ENCODE peak calls at places on chromosome 20, in five cellular contexts. N is OCI-LY7, R is WERI-Rb-1, B is cardiac muscle cell, F is bronchial epithelial cell. V is an unnamed sample.

GRCh38 chr20:43309266-43309665 is 119.6 kb upstream of the PTPRT start:
- DNase-seq in N (no peak), R (no peak), B (no peak), F (no peak), V (no peak)

GRCh38 chr20:15033269-15033668 is 695.9 kb upstream of the FLRT3 start:
- DNase-seq in N (no peak), R (no peak), B (no peak), F (no peak), V (no peak)

GRCh38 chr20:62887860-62888239 is 26.2 kb upstream of the TCFL5 start:
- DNase-seq in N (no peak), R (no peak), B (no peak), F (no peak), V (no peak)

GRCh38 chr20:46544576-46544975 is 5.9 kb downstream of the OCSTAMP start:
- DNase-seq in N (no peak), R (no peak), B (peak; percentile 38), F (peak; percentile 4), V (no peak)

GRCh38 chr20:59988141-59988540 is 29.9 kb downstream of the CDH26 start:
- DNase-seq in N (no peak), R (no peak), B (no peak), F (peak; percentile 63), V (no peak)

GRCh38 chr20:58971429-58971828 is 9.6 kb upstream of the NELFCD start:
- DNase-seq in N (no peak), R (no peak), B (no peak), F (no peak), V (no peak)

GRCh38 chr20:6395695-6396094 is 272.9 kb upstream of the FERMT1 start:
- DNase-seq in N (no peak), R (no peak), B (peak; percentile 42), F (peak; percentile 61), V (peak; percentile 6)

GRCh38 chr20:45911486-45912343 is at the start of gene PLTP:
- DNase-seq in N (no peak), R (peak; percentile 78), B (peak; percentile 86), F (no peak), V (peak; percentile 77)

GRCh38 chr20:42612262-42612661 is 577.4 kb downstream of the PTPRT start:
- DNase-seq in N (no peak), R (no peak), B (no peak), F (no peak), V (no peak)

GRCh38 chr20:9838035-9838377 is 870 bp downstream of the PAK5 start:
- DNase-seq in N (no peak), R (no peak), B (no peak), F (peak; percentile 1), V (no peak)

GRCh38 chr20:48761023-48761785 is 66.6 kb downstream of the PREX1 start:
- DNase-seq in N (peak; percentile 56), R (no peak), B (no peak), F (no peak), V (no peak)

GRCh38 chr20:58763076-58763475 is 70.5 kb downstream of the NPEPL1 start:
- DNase-seq in N (no peak), R (no peak), B (no peak), F (no peak), V (no peak)

GRCh38 chr20:39291301-39291700 is 329.2 kb downstream of the DHX35 start:
- DNase-seq in N (no peak), R (no peak), B (no peak), F (no peak), V (peak; percentile 66)

GRCh38 chr20:34111712-34112599 is at the start of gene EIF2S2:
- DNase-seq in N (peak; percentile 100), R (peak; percentile 97), B (peak; percentile 99), F (peak; percentile 95), V (peak; percentile 99)

GRCh38 chr20:10209091-10209490 is 9.5 kb upstream of the SNAP25 start:
- DNase-seq in N (no peak), R (no peak), B (peak; percentile 18), F (no peak), V (no peak)

GRCh38 chr20:1994627-1995026 is 769 bp upstream of the PDYN start:
- DNase-seq in N (no peak), R (no peak), B (no peak), F (no peak), V (no peak)

GRCh38 chr20:44598413-44599290 is 16.3 kb downstream of the PKIG start:
- DNase-seq in N (peak; percentile 40), R (no peak), B (peak; percentile 70), F (no peak), V (peak; percentile 92)
- H3K4me3 ChIP-seq in N (peak overlapping the region; percentile 4), R (no peak overlapping the region), B (no peak overlapping the region), F (no peak overlapping the region), V (no peak overlapping the region)

DNA sequence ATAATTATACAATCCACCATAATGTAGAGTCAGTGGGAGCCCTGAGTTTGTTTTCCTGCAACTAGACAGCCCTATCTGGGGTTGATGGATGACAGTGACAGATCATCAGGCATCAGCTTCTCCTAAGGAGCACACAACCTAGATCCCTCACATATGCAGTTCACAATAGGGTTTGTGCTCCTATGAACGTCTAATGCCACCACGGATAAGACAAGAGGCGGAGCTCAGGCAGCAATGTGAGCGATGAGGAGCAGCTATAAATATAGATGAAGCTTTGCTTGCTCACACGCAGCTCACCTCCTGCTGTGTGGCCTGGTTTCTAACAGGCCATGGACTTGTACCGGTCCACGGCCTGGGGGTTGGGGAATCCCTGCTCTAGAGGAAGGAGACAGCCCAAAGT is 25.9 kb downstream of the EDEM2 start:
- DNase-seq in N (no peak), R (no peak), B (no peak), F (no peak), V (no peak)
- H3K36me3 ChIP-seq in N (peaks cover 50% of the 10 kb centered on the region), R (no peaks in the 10 kb centered on the region), B (peaks cover 13% of the 10 kb centered on the region), F (peaks cover 13% of the 10 kb centered on the region), V (no peaks in the 10 kb centered on the region)

DNA sequence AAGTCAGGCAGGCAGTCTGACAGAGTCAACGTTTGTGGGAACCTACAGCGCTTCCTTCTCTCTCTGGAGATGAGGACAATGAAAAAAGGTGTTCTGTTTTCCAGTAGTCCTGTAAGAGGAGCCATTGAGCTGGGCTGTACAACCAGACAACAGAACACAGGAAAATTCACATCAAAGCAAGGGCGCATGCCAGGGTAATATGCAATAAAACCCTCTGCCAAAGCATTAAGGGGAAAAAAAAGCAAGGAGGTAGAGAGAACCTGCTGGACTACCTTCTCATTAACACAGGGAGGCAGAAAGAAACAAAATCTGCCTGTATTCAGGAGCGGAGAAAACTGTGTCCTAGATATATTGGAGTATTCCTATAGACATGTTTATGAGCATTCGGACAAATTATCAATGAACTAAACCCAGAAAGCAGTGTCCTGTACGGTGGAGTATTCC is 1.3 kb downstream of the RNF24 start:
- DNase-seq in N (peak; percentile 48), R (peak; percentile 53), B (peak; percentile 86), F (peak; percentile 90), V (peak; percentile 73)
- TF ChIP-seq CTCF in N (peak; percentile 71), R (peak; percentile 69), B (peak; percentile 71), F (peak; percentile 78), V (peak; percentile 63)

DNA sequence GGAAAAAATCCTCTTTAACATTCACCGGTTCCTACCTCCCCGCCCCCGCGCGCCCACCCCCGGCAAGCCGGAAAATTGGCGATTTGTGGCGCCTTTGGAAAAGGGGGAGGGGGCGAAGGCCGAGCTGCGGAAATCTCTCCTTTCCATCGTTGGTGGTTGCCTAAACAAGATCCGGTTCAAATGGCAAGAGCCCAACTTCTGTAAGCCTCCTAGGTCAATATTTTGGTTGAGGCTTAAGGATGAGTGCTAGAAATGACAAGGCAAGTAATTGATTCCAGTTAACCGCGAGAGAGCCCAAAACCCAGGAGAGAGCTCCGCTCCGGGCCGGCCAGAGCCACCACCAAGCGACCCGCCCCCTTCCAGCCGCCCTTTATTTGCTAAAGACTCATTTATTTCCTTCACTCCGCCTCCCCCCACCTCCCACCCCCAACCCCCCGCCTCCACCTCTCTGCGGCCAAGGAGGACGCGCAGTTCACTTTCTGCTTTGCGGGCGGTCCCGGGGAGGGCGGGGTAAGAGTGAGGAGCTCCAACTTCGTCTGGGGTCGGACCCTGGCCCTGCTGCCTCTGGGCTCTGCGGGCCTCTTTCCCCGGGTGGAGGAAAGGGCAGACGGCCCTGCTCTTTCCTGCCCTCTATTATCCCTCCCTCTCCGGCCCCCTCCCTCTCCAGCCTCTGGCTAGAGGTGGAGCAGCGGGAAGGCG is 838 bp upstream of the NKX2-2 start:
- DNase-seq in N (no peak), R (no peak), B (no peak), F (no peak), V (peak; percentile 89)
- H3K4me3 ChIP-seq in N (no peak overlapping the region), R (no peak overlapping the region), B (no peak overlapping the region), F (no peak overlapping the region), V (peak overlapping the region; percentile 84)

DNA sequence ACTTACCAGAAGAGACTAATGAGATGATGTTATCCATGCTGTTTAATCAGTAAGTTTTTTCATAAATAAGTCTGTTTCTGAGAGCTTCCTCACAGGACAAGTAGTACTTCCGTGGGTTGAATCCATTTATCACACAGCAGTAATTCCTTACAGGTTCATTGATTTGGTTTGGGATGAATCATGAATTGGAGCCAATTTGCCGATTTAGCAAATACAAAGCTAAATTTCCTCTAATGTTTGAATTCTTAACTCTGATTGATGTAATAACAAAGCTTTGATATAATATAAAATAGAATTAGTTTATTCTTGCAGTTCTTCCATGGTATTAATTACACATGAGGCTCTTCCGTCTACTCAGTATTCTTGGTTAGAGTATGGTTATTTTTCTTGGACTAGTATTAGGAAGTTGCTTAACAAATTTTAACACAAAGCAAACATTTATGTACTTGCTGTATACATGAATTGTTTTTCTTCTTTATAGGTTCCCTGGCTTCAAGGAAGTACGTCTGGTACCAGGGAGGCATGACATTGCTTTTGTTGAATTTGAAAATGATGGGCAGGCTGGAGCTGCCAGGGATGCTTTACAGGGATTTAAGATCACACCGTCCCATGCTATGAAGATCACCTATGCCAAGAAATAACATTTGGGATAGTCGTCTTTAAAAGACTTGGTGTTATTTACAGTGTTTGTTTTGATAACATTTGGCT is 7.6 kb upstream of the OTOR start:
- DNase-seq in N (no peak), R (no peak), B (no peak), F (no peak), V (no peak)
- H3K36me3 ChIP-seq in N (peaks cover 75% of the 10 kb centered on the region), R (peaks cover 42% of the 10 kb centered on the region), B (peaks cover 35% of the 10 kb centered on the region), F (peaks cover 2% of the 10 kb centered on the region), V (peaks cover 51% of the 10 kb centered on the region)

GRCh38 chr20:37393196-37393862 is 47.4 kb downstream of the SRC start:
- DNase-seq in N (no peak), R (peak; percentile 43), B (no peak), F (no peak), V (no peak)

GRCh38 chr20:37393863-37394542 is 48.1 kb downstream of the SRC start:
- DNase-seq in N (no peak), R (peak; percentile 77), B (no peak), F (no peak), V (no peak)

GRCh38 chr20:37390503-37390890 is 44.6 kb downstream of the SRC start:
- DNase-seq in N (no peak), R (no peak), B (no peak), F (no peak), V (no peak)

GRCh38 chr20:37390891-37391525 is 45.1 kb downstream of the SRC start:
- DNase-seq in N (no peak), R (no peak), B (no peak), F (no peak), V (no peak)

DNA sequence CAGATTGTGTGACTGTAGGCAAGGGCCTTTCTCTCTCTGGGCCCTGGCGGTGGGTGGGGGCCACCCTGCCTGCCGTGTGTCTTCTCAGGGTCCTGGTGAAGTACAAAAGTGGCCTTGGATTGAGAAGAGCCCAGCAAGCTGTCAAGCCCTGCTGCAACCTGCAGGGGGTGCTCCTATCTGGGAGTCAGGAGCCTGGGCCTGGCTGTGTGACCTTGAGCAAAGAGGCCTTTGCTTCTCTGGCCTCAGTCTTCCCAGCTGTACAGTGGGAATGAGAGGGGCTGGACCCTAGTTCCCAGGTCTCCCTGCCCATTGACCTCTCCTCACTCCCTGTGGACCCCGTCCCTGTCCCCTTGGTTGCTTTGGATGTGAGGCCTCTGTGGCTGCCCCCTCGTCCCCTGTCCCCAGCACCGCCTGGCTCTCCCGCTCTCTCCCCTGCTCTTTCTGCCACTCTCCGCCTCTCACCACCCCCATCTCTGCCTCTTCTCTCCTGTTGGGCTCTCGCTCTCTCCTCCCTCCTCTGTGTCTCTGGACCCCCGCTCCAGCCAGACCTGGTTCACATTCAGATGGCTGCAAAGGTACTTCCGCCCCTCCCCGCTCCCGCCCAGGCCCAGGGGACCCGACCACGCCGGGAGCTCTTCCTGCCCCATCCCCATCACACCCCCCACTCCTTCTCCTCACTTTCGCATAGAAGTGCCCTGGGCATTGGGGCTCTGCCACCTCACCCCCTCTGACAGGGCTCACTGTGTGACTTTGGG is 46.7 kb downstream of the SRC start:
- DNase-seq in N (peak; percentile 60), R (peak; percentile 47), B (peak; percentile 22), F (no peak), V (peak; percentile 50)
- TF ChIP-seq CTCF in N (peak; percentile 76), R (peak; percentile 72), B (peak; percentile 35), F (peak; percentile 34), V (peak; percentile 48)

V was measured in A673.